ENCODE peak calls at places on chromosomes 1 and 21, in eight cellular contexts. D is fibroblast of mammary gland, U is lower lobe of right lung, Y is GM13976, C is upper lobe of right lung, P is cardiac muscle cell, H is tibial nerve, X is heart right ventricle. R is an unnamed sample.

GRCh38 chr1:62528015-62528414 is 69.3 kb upstream of the ANGPTL3 start:
- DNase-seq in C (no peak), D (no peak), U (no peak), H (no peak), Y (peak; percentile 26), P (peak; percentile 55), X (peak; percentile 16), R (no peak)

GRCh38 chr1:165988275-165988674 is 160.9 kb downstream of the UCK2 start:
- DNase-seq in X (no peak), C (no peak), U (no peak), H (no peak), P (no peak), D (no peak), Y (no peak), R (no peak)

GRCh38 chr1:243973169-243973568 is 77.9 kb upstream of the ZBTB18 start:
- DNase-seq in C (no peak), U (no peak), Y (no peak), D (no peak), P (no peak), X (no peak), H (no peak), R (no peak)

GRCh38 chr1:112849425-112849966 is 106.5 kb downstream of the SLC16A1 start:
- DNase-seq in X (peak; percentile 13), P (peak; percentile 66), H (no peak), Y (no peak), D (peak; percentile 28), C (no peak), U (no peak), R (no peak)

GRCh38 chr1:39154553-39155361 is 49.7 kb upstream of the MACF1 start:
- DNase-seq in C (no peak), P (peak; percentile 92), D (peak; percentile 78), X (no peak), U (no peak), H (no peak), Y (no peak), R (peak; percentile 53)

GRCh38 chr21:36959020-36959835 is 7.2 kb downstream of the HLCS start:
- DNase-seq in P (no peak), D (no peak), U (no peak), H (no peak), X (no peak), C (no peak), Y (no peak), R (no peak)

GRCh38 chr1:11960276-11960675 is 20.0 kb upstream of the MFN2 start:
- DNase-seq in H (no peak), C (no peak), X (no peak), D (no peak), P (no peak), U (no peak), Y (no peak), R (no peak)

GRCh38 chr1:153611024-153611352 is 1.9 kb downstream of the S100A16 start:
- DNase-seq in H (no peak), X (no peak), Y (peak; percentile 32), P (no peak), C (no peak), U (no peak), D (peak; percentile 93), R (no peak)

GRCh38 chr1:50155564-50155963 is 46.8 kb downstream of the ELAVL4 start:
- DNase-seq in C (no peak), D (no peak), P (no peak), H (no peak), U (no peak), X (no peak), Y (no peak), R (no peak)

GRCh38 chr21:46549650-46550049 is 55.2 kb downstream of the S100B start:
- DNase-seq in U (no peak), D (no peak), Y (no peak), H (no peak), X (no peak), C (no peak), P (no peak), R (no peak)

GRCh38 chr1:162161921-162162550 is 92.5 kb downstream of the NOS1AP start:
- DNase-seq in X (no peak), C (no peak), H (no peak), U (no peak), Y (no peak), P (no peak), D (no peak), R (no peak)

GRCh38 chr1:16092097-16092922 is 18.9 kb upstream of the FAM131C start:
- DNase-seq in U (no peak), P (no peak), Y (no peak), X (no peak), D (no peak), C (no peak), H (no peak), R (no peak)

GRCh38 chr1:179728266-179728665 is 14.8 kb upstream of the FAM163A start:
- DNase-seq in P (peak; percentile 35), C (no peak), D (peak; percentile 10), U (no peak), Y (no peak), H (no peak), X (no peak), R (no peak)

GRCh38 chr1:12556368-12556930 is 61.6 kb downstream of the DHRS3 start:
- DNase-seq in D (peak; percentile 63), H (peak; percentile 56), X (peak; percentile 61), P (peak; percentile 95), U (peak; percentile 63), Y (no peak), C (peak; percentile 74), R (no peak)

GRCh38 chr1:156421062-156421938 is 52.3 kb downstream of the RHBG start:
- DNase-seq in Y (peak; percentile 97), U (peak; percentile 76), D (peak; percentile 64), H (peak; percentile 21), X (peak; percentile 69), C (peak; percentile 83), P (peak; percentile 79), R (peak; percentile 45)

GRCh38 chr1:3496916-3497315 is 42.5 kb downstream of the ARHGEF16 start:
- DNase-seq in H (no peak), X (no peak), C (no peak), D (no peak), Y (no peak), U (no peak), P (no peak), R (no peak)

GRCh38 chr1:92990828-92991227 is 29.6 kb upstream of the DIPK1A start:
- DNase-seq in X (no peak), P (no peak), D (no peak), H (no peak), Y (no peak), U (no peak), C (no peak), R (no peak)

GRCh38 chr1:21499283-21499945 is 9.8 kb upstream of the ALPL start:
- DNase-seq in X (no peak), H (no peak), P (peak; percentile 50), C (no peak), Y (no peak), U (no peak), D (no peak), R (no peak)

GRCh38 chr1:109197163-109198042 is 16.3 kb upstream of the SARS1 start:
- DNase-seq in D (peak; percentile 100), H (no peak), C (no peak), Y (no peak), U (no peak), P (peak; percentile 96), X (peak; percentile 19), R (no peak)

GRCh38 chr1:7630378-7630777 is 140.7 kb upstream of the VAMP3 start:
- DNase-seq in P (no peak), X (no peak), C (no peak), D (no peak), Y (no peak), U (no peak), H (no peak), R (no peak)

GRCh38 chr1:44002606-44003157 is 11.3 kb downstream of the CCDC24 start:
- DNase-seq in U (no peak), Y (no peak), P (no peak), H (no peak), D (no peak), X (no peak), C (no peak), R (no peak)
- TF ChIP-seq CTCF in U (no peak), Y (no peak), P (peak; percentile 22), H (no peak), D (peak; percentile 21), X (no peak), C (no peak), R (peak; percentile 6)

DNA sequence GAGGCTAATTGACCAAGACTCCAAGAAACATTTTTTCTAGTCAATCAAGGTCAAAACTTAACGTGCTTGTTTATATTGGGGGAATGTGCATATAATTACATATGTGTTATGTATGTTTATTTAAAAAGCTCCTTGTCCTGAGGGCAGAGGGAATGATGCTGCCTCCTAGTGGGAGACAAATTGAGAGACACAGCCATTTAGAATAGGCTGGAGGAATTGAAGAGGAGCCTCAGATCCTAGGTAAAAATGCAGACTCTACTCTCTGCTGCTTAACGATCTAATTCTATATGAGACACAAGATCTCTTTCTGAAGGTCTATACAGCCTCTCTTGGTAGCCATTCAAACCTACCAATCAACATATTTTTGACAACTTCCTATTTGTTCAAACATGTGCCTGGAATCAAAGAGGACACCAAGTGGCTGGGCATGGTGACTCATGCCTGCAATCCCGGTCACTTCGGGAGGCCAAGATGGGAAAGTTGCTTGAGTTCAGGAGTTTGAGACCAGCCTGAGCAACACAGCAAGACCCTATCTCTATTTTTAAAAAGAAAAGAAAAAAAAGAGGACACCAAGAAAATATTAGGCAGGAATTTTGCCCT is 136.6 kb upstream of the ZNF648 start:
- DNase-seq in C (no peak), X (no peak), P (no peak), H (no peak), U (no peak), Y (peak; percentile 20), D (peak; percentile 49), R (no peak)
- TF ChIP-seq CTCF in C (peak; percentile 37), X (no peak), P (no peak), H (peak; percentile 7), U (peak; percentile 32), Y (peak; percentile 49), D (peak; percentile 53), R (peak; percentile 57)

GRCh38 chr1:36885537-36886441 is 148.5 kb downstream of the GRIK3 start:
- DNase-seq in U (no peak), D (no peak), H (no peak), C (no peak), Y (no peak), X (no peak), P (no peak), R (no peak)
- TF ChIP-seq CTCF in U (no peak), D (no peak), H (no peak), C (no peak), Y (no peak), X (no peak), P (no peak), R (no peak)

DNA sequence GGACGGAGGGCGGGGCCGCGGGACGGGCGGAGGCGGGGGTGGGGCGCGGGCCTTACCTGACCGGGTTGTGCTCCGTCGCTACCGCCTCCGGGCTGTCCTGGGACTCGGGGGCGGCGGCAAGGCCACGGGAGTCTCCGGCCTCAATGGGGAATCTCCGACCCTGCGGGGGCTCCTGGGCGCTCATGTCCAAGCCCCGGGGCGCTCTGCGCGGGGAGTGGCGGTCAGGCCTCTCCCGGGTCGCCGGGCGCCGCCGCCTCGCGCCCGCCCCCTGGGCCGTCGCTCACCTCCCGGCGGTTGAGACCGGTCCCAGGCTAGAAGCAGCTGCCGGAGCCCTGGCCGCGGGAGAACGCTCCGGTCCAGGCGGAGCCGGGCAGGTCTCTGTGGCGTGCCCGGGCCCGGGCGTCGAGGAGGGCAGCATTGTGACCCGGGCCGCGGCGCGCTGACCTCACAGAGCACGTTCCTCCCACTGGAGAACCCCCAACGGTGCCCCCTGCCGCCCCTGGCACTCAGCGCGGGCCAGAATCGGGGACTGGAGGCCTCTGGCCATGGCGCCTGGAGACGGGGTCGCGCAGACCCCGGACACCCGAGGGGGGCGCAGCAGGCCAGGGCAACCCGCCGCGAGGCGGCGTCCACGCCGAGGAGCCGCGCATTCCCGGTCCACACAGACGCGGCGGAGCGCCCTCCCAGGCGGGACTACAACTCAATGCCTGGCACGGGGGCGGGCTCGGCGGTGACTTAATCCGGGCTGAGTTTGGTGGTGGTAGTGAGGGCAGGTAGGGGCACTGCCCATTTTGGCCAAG is 411 bp downstream of the FAM229A start:
- DNase-seq in X (peak; percentile 67), U (peak; percentile 57), C (peak; percentile 78), D (peak; percentile 34), P (peak; percentile 61), Y (peak; percentile 68), H (peak; percentile 37), R (no peak)
- TF ChIP-seq CTCF in X (peak; percentile 41), U (peak; percentile 49), C (peak; percentile 45), D (peak; percentile 12), P (peak; percentile 59), Y (no peak), H (peak; percentile 76), R (no peak)

R was measured in LNCaP clone FGC.